ENCODE peak calls at places on chromosomes 2 and 18, in five cellular contexts. X is tibial artery, E is natural killer cell, R is GM06990, I is ovary. F is an unnamed sample.

GRCh38 chr2:120355867-120356266 is 9.9 kb downstream of the INHBB start:
- DNase-seq in X (no peak), E (no peak), R (no peak), I (no peak), F (no peak)

GRCh38 chr2:9877726-9878125 is 34.5 kb downstream of the TAF1B start:
- DNase-seq in R (no peak), E (no peak), I (no peak), X (no peak), F (no peak)

GRCh38 chr18:12333650-12334279 is 25.7 kb downstream of the TUBB6 start:
- DNase-seq in I (no peak), R (no peak), E (no peak), X (no peak), F (no peak)

GRCh38 chr2:197113221-197113831 is 186.8 kb upstream of the PGAP1 start:
- DNase-seq in R (no peak), E (no peak), I (no peak), X (no peak), F (no peak)

GRCh38 chr2:189533274-189534035 is 47.1 kb downstream of the SLC40A1 start:
- DNase-seq in R (no peak), E (no peak), X (no peak), I (no peak), F (no peak)

GRCh38 chr2:85430780-85431601 is 12.5 kb downstream of the SH2D6 start:
- DNase-seq in E (no peak), X (no peak), R (no peak), I (no peak), F (no peak)

GRCh38 chr18:77093584-77093983 is 39.0 kb downstream of the MBP start:
- DNase-seq in X (no peak), R (no peak), I (no peak), E (no peak), F (no peak)

GRCh38 chr2:185388226-185388625 is 350.4 kb upstream of the FSIP2 start:
- DNase-seq in X (no peak), R (no peak), I (no peak), E (no peak), F (no peak)

GRCh38 chr2:68452168-68452890 is 14.8 kb downstream of the FBXO48 start:
- DNase-seq in I (peak; percentile 35), X (no peak), R (no peak), E (no peak), F (no peak)

GRCh38 chr2:240418311-240418710 is 17.2 kb upstream of the GPC1 start:
- DNase-seq in E (peak; percentile 3), R (no peak), X (no peak), I (peak; percentile 3), F (no peak)

GRCh38 chr2:68564426-68564825 is 79.0 kb upstream of the PROKR1 start:
- DNase-seq in X (no peak), E (no peak), R (no peak), I (no peak), F (no peak)

GRCh38 chr2:127645395-127646291 is at the start of gene GPR17:
- DNase-seq in I (no peak), E (no peak), X (no peak), R (no peak), F (no peak)

GRCh38 chr2:28360742-28361293 is 31.8 kb upstream of the FOSL2 start:
- DNase-seq in R (no peak), I (peak; percentile 77), X (no peak), E (no peak), F (peak; percentile 98)

GRCh38 chr2:119431155-119431975 is at the start of gene TMEM37:
- DNase-seq in X (no peak), E (no peak), R (peak; percentile 72), I (peak; percentile 83), F (no peak)

GRCh38 chr2:45210466-45211195 is 201.4 kb upstream of the SIX2 start:
- DNase-seq in I (no peak), R (no peak), E (no peak), X (no peak), F (no peak)

GRCh38 chr2:17226941-17227340 is 291.3 kb downstream of the RAD51AP2 start:
- DNase-seq in E (no peak), R (no peak), X (no peak), I (no peak), F (no peak)

GRCh38 chr2:119439574-119440500 is 8.2 kb downstream of the TMEM37 start:
- DNase-seq in E (no peak), X (no peak), R (no peak), I (peak; percentile 50), F (no peak)

GRCh38 chr2:80338794-80339193 is 34.2 kb upstream of the LRRTM1 start:
- DNase-seq in X (no peak), E (no peak), I (no peak), R (no peak), F (no peak)

GRCh38 chr2:193679850-193680249 is 1485.1 kb upstream of the TMEFF2 start:
- DNase-seq in X (no peak), R (no peak), I (no peak), E (no peak), F (no peak)

GRCh38 chr18:63832470-63832869 is 55.0 kb upstream of the SERPINB2 start:
- DNase-seq in R (peak; percentile 12), X (no peak), I (no peak), E (no peak), F (no peak)

GRCh38 chr2:238905721-238906120 is 57.8 kb downstream of the TWIST2 start:
- DNase-seq in I (no peak), R (no peak), E (no peak), X (no peak), F (no peak)

GRCh38 chr2:99488587-99488998 is 1.2 kb downstream of the REV1 start:
- DNase-seq in X (no peak), R (peak; percentile 11), E (no peak), I (no peak), F (no peak)

GRCh38 chr2:194999771-195000170 is 657.3 kb upstream of the SLC39A10 start:
- DNase-seq in I (no peak), R (no peak), E (no peak), X (no peak), F (no peak)

GRCh38 chr18:79867666-79868065 is 69.9 kb downstream of the KCNG2 start:
- DNase-seq in I (no peak), E (no peak), X (peak; percentile 14), R (no peak), F (no peak)

GRCh38 chr18:50792885-50793284 is 26.9 kb downstream of the MRO start:
- DNase-seq in R (no peak), I (no peak), E (no peak), X (no peak), F (no peak)

GRCh38 chr2:46960618-46961017 is 45.0 kb upstream of the MCFD2 start:
- DNase-seq in I (no peak), X (no peak), E (no peak), R (no peak), F (no peak)

GRCh38 chr2:46955764-46956163 is 40.2 kb upstream of the MCFD2 start:
- DNase-seq in R (no peak), X (no peak), E (no peak), I (no peak), F (no peak)

GRCh38 chr2:46958431-46959017 is 42.9 kb upstream of the MCFD2 start:
- DNase-seq in E (no peak), R (no peak), X (no peak), I (no peak), F (no peak)

GRCh38 chr2:46954951-46955571 is 39.5 kb upstream of the MCFD2 start:
- DNase-seq in I (peak; percentile 73), E (no peak), R (no peak), X (peak; percentile 84), F (peak; percentile 33)

GRCh38 chr2:46956981-46957531 is 41.5 kb upstream of the MCFD2 start:
- DNase-seq in E (no peak), R (no peak), X (no peak), I (no peak), F (no peak)
- TF ChIP-seq CTCF in E (no peak), R (no peak), X (no peak), I (no peak), F (no peak)

GRCh38 chr2:145551661-145552060 is 1031.7 kb upstream of the ZEB2 start:
- DNase-seq in R (no peak), X (no peak), I (no peak), E (no peak), F (no peak)
- TF ChIP-seq CTCF in R (no peak), X (no peak), I (no peak), E (no peak), F (no peak)

DNA sequence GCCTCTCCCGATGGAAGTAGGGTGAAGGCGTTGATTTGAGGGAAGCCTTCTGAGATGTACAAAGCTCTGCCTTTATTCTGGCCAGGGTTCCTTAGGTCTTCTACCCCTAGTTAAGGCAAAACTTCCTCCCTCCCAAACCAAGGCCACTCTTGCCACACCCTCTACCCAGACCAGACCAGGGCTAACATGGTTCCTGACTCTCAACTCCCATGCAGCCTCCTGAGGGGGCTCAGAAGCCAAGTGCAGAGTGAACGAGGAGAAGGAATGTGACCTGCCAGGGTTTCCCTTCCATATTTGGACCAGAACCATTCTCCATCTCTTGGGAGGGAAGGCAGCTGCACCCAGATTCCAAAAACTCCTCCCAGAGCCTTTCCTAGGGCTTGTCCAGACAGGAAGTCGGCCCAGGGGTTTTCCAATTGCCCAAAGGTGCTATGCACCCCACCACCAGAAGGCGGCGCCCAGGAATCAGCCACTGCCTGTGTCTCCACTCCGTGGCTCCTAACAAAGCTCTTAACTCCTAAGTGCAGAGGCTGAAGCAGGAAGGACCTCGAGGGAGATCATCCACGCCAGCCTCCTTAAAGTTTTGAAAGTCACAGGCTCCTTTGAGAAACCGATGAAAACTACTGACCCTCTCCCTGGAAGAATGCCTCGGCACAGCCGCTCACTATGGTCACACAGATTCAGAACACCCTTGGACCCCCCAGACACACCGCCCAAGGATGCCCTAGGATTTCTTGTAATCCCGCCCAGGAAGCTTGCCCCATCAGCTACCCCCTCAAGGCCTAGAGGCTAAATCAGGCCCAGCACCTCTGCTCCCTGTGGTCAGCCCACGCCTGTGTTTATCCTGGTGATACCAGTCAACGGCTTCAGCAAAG is 157.8 kb downstream of the SMAD2 start:
- DNase-seq in X (no peak), E (peak; percentile 54), I (no peak), R (peak; percentile 33), F (no peak)
- TF ChIP-seq CTCF in X (peak; percentile 44), E (peak; percentile 92), I (no peak), R (peak; percentile 99), F (peak; percentile 97)

DNA sequence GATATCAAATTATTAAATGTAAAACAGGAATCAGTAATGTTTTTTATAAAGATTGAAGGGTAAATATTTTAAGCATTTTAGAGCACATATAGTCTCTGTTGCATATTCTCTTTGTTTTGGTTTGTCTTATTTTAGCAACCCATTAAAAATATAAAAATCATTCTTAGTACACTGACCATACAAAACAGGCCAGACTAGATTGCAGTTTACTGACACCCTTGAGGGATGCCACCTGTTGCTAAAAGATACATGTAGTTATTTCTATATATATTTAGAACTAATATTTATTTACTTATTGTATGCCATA is 44.7 kb upstream of the SULT1C3 start:
- DNase-seq in I (no peak), E (no peak), R (no peak), X (no peak), F (no peak)
- TF ChIP-seq CTCF in I (no peak), E (no peak), R (no peak), X (no peak), F (peak; percentile 7)

F was measured in CD14-positive monocyte.